ENCODE peak calls at places on chromosomes 2 and 18, in five cellular contexts. One of them, this sample, is unnamed.

GRCh38 chr2:62736899-62737559 is 31.5 kb downstream of the EHBP1 start:
- DNase-seq in mammary epithelial cell: no peak
- DNase-seq in dorsolateral prefrontal cortex: no peak
- DNase-seq in ovary: no peak
- DNase-seq in AG09309: no peak
- DNase-seq in this sample: peak

GRCh38 chr2:43714164-43714563 is 37.9 kb upstream of the C1GALT1C1L start:
- DNase-seq in mammary epithelial cell: peak
- DNase-seq in dorsolateral prefrontal cortex: no peak
- DNase-seq in ovary: no peak
- DNase-seq in AG09309: peak
- DNase-seq in this sample: peak

GRCh38 chr2:85435220-85435958 is 16.9 kb downstream of the SH2D6 start:
- DNase-seq in mammary epithelial cell: no peak
- DNase-seq in dorsolateral prefrontal cortex: peak
- DNase-seq in ovary: no peak
- DNase-seq in AG09309: no peak
- DNase-seq in this sample: peak

GRCh38 chr2:241652142-241652541 is 14.6 kb downstream of the ATG4B start:
- DNase-seq in mammary epithelial cell: no peak
- DNase-seq in dorsolateral prefrontal cortex: no peak
- DNase-seq in ovary: no peak
- DNase-seq in AG09309: no peak
- DNase-seq in this sample: no peak

GRCh38 chr18:13912601-13913000 is 2.7 kb downstream of the MC2R start:
- DNase-seq in mammary epithelial cell: no peak
- DNase-seq in dorsolateral prefrontal cortex: no peak
- DNase-seq in ovary: no peak
- DNase-seq in AG09309: no peak
- DNase-seq in this sample: no peak

GRCh38 chr2:163953390-163953907 is 217.6 kb upstream of the FIGN start:
- DNase-seq in mammary epithelial cell: peak
- DNase-seq in dorsolateral prefrontal cortex: no peak
- DNase-seq in ovary: no peak
- DNase-seq in AG09309: no peak
- DNase-seq in this sample: no peak

GRCh38 chr18:67513285-67513684 is 3.2 kb downstream of the DSEL start:
- DNase-seq in mammary epithelial cell: no peak
- DNase-seq in dorsolateral prefrontal cortex: no peak
- DNase-seq in ovary: no peak
- DNase-seq in AG09309: no peak
- DNase-seq in this sample: no peak

GRCh38 chr2:37211939-37212338 is 15.6 kb downstream of the CEBPZOS start:
- DNase-seq in mammary epithelial cell: no peak
- DNase-seq in dorsolateral prefrontal cortex: no peak
- DNase-seq in ovary: no peak
- DNase-seq in AG09309: no peak
- DNase-seq in this sample: no peak

GRCh38 chr2:67974564-67975430 is 88.0 kb downstream of the C1D start:
- DNase-seq in mammary epithelial cell: no peak
- DNase-seq in dorsolateral prefrontal cortex: peak
- DNase-seq in ovary: no peak
- DNase-seq in AG09309: no peak
- DNase-seq in this sample: no peak

GRCh38 chr2:169012812-169013627 is 18.1 kb downstream of the ABCB11 start:
- DNase-seq in mammary epithelial cell: no peak
- DNase-seq in dorsolateral prefrontal cortex: no peak
- DNase-seq in ovary: no peak
- DNase-seq in AG09309: no peak
- DNase-seq in this sample: peak

GRCh38 chr2:191910518-191910917 is 63.6 kb upstream of the CAVIN2 start:
- DNase-seq in mammary epithelial cell: peak
- DNase-seq in dorsolateral prefrontal cortex: no peak
- DNase-seq in ovary: no peak
- DNase-seq in AG09309: no peak
- DNase-seq in this sample: no peak

GRCh38 chr2:128368437-128369125 is 49.9 kb upstream of the HS6ST1 start:
- DNase-seq in mammary epithelial cell: peak
- DNase-seq in dorsolateral prefrontal cortex: no peak
- DNase-seq in ovary: no peak
- DNase-seq in AG09309: no peak
- DNase-seq in this sample: no peak

GRCh38 chr2:108607706-108608301 is 73.5 kb downstream of the LIMS1 start:
- DNase-seq in mammary epithelial cell: no peak
- DNase-seq in dorsolateral prefrontal cortex: peak
- DNase-seq in ovary: no peak
- DNase-seq in AG09309: no peak
- DNase-seq in this sample: no peak

DNA sequence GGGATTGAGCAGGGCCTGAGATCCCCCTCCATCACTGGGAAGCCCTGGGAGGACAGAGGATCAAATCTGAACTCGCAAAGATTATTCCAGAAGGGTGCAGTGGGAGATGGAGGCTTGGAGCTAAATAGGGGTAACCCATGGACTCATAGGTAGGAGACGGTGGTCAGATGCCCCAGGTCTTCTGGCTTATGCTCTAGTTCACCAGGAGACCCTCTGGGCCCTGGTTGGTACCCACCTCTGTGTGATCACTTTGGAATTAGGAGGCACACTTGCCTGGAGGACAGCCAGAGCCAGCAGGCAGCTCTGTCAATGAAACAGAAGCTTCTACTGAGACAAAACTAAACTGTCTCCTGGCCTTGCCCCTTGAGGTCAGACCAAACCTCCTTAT is 110.6 kb downstream of the TGFA start:
- DNase-seq in mammary epithelial cell: no peak
- DNase-seq in dorsolateral prefrontal cortex: no peak
- DNase-seq in ovary: no peak
- DNase-seq in AG09309: no peak
- DNase-seq in this sample: no peak
- H3K4me3 ChIP-seq in mammary epithelial cell: no peak
- H3K4me3 ChIP-seq in dorsolateral prefrontal cortex: no peak
- H3K4me3 ChIP-seq in ovary: no peak
- H3K4me3 ChIP-seq in AG09309: no peak
- H3K4me3 ChIP-seq in this sample: no peak

GRCh38 chr2:162343824-162344616 is at the start of gene GCA:
- DNase-seq in mammary epithelial cell: peak
- DNase-seq in dorsolateral prefrontal cortex: peak
- DNase-seq in ovary: peak
- DNase-seq in AG09309: peak
- DNase-seq in this sample: peak
- TF ChIP-seq CTCF in mammary epithelial cell: peak
- TF ChIP-seq CTCF in dorsolateral prefrontal cortex: no peak
- TF ChIP-seq CTCF in ovary: no peak
- TF ChIP-seq CTCF in AG09309: no peak
- TF ChIP-seq CTCF in this sample: no peak

DNA sequence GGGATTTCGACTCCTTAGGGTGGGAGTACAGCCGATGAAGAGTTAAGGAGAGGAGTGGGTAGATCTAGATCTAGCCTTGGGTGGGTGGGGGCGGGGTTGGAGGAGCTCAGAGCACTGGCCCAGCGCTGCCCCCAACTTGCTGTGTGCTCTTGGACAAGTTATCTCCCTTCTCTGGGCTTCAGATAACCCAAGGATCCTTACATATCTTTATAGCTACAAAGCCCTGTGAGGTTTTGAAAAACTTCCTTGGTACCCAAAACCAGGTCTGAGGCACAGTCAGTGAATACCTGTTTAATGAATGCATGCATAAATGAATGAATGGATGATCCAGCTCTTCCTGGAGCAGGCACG is 1.3 kb upstream of the ODC1 start:
- DNase-seq in mammary epithelial cell: no peak
- DNase-seq in dorsolateral prefrontal cortex: no peak
- DNase-seq in ovary: no peak
- DNase-seq in AG09309: no peak
- DNase-seq in this sample: no peak
- H3K4me3 ChIP-seq in mammary epithelial cell: no peak
- H3K4me3 ChIP-seq in dorsolateral prefrontal cortex: peak
- H3K4me3 ChIP-seq in ovary: peak
- H3K4me3 ChIP-seq in AG09309: peak
- H3K4me3 ChIP-seq in this sample: peak

GRCh38 chr18:43571078-43571689 is 293.9 kb upstream of the SYT4 start:
- DNase-seq in mammary epithelial cell: peak
- DNase-seq in dorsolateral prefrontal cortex: no peak
- DNase-seq in ovary: no peak
- DNase-seq in AG09309: peak
- DNase-seq in this sample: peak
- TF ChIP-seq CTCF in mammary epithelial cell: peak
- TF ChIP-seq CTCF in dorsolateral prefrontal cortex: peak
- TF ChIP-seq CTCF in ovary: peak
- TF ChIP-seq CTCF in AG09309: peak
- TF ChIP-seq CTCF in this sample: peak